ENCODE peak calls at places on chromosomes 6 and 20, in five cellular contexts. F, L, S, T and W are unnamed samples.

GRCh38 chr6:34242252-34243130 is 5.8 kb downstream of the HMGA1 start:
- DNase-seq in F (no peak), L (no peak), S (no peak), T (no peak), W (no peak)

GRCh38 chr6:32177182-32177787 is 920 bp upstream of the RNF5 start:
- DNase-seq in F (peak; percentile 55), L (peak; percentile 56), S (no peak), T (no peak), W (no peak)

GRCh38 chr6:30647802-30648460 is 998 bp downstream of the C6orf136 start:
- DNase-seq in F (no peak), L (no peak), S (no peak), T (no peak), W (peak; percentile 80)

GRCh38 chr20:63830821-63831593 is at the start of gene ZBTB46:
- DNase-seq in F (peak; percentile 99), L (peak; percentile 98), S (no peak), T (no peak), W (peak; percentile 99)

GRCh38 chr20:31720486-31721407 is 1.9 kb downstream of the BCL2L1 start:
- DNase-seq in F (no peak), L (peak; percentile 3), S (no peak), T (no peak), W (no peak)

GRCh38 chr6:21914121-21914973 is 320.8 kb downstream of the SOX4 start:
- DNase-seq in F (peak; percentile 24), L (no peak), S (no peak), T (no peak), W (no peak)

GRCh38 chr6:121504227-121504626 is 68.8 kb downstream of the GJA1 start:
- DNase-seq in F (no peak), L (no peak), S (no peak), T (no peak), W (no peak)

GRCh38 chr6:71012871-71013456 is 56.1 kb upstream of the B3GAT2 start:
- DNase-seq in F (peak; percentile 56), L (peak; percentile 70), S (no peak), T (peak; percentile 42), W (peak; percentile 81)

GRCh38 chr6:159981591-159982245 is 12.8 kb downstream of the IGF2R start:
- DNase-seq in F (no peak), L (peak; percentile 61), S (no peak), T (no peak), W (no peak)

GRCh38 chr6:24033284-24033683 is 92.7 kb upstream of the NRSN1 start:
- DNase-seq in F (no peak), L (no peak), S (no peak), T (no peak), W (no peak)
- TF ChIP-seq JUND in F (no peak), L (no peak), S (no peak), T (no peak), W (no peak)

GRCh38 chr20:38172344-38172743 is 7.3 kb upstream of the TGM2 start:
- DNase-seq in F (no peak), L (no peak), S (no peak), T (no peak), W (no peak)
- TF ChIP-seq JUND in F (no peak), L (no peak), S (no peak), T (no peak), W (no peak)

DNA sequence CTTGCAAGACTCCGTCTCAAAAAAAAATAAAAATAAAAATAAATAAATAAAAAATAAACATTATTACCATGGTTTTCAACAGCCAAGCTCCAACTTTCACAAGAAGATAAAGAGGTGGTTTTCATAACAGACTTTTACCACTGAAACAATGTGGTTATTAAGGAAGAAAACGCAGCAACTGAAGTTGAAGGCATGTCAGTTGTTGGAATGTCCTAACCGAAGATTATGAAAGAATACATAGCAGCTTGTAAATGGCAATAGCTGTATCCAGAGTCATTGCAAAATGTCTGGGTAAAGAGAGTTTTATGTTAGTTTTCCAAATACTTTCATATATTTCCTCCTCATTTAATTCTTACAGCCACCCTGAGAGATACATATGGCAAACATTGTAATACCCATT is 161.6 kb upstream of the MARCKS start:
- DNase-seq in F (no peak), L (no peak), S (no peak), T (no peak), W (no peak)
- TF ChIP-seq JUND in F (no peak), L (no peak), S (no peak), T (no peak), W (no peak)

DNA sequence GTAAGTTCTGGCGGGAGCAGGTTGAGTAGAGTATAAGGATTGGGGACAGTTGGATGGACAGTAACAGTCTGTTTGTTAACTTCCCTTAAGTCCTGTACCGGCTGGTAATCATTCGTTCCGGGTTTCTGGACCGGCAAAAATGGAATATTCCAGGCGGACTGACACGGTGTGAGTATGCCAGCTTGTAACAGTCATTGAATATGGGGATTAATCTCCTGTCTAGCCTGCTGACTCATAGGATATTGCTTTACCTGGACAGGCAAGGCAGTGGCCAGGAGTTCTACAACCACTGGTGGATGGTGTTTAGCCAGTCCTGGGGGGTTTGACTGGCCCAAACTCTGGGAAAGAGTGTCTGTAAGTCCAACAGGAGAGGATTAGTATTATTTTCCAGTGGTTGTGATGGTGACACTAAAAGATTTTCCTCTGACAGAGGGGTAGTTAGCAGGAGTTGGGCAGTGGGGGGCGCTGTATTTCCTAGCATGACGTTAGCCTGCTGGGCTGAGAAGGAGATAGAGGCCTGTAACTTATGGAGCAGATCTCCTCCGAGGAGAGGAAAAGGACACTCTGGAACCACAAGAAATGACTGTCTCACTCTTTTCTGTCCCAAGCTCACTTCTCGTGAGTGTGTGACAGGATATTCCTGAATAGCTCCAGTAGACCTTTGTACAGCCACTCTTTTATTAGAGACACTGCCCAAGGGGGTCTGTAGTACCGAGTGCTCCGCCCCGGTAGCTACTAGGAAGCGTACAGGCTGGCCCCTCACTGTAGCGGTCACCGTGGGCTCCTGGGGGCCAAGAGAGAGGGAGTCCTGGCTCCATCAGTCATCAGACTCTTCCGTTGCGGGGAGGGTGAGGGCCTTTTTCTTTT is 152.2 kb downstream of the TRIM27 start:
- DNase-seq in F (no peak), L (peak; percentile 66), S (no peak), T (no peak), W (no peak)
- TF ChIP-seq JUND in F (no peak), L (peak; percentile 79), S (peak; percentile 62), T (peak; percentile 24), W (no peak)